ENCODE peak calls at places on chromosome 7, in nine cellular contexts. Q, D, I, U, Z, L, C, O and J are unnamed samples.
A peak's percentile ranks its signal among the peaks of the same experiment; 100 is the strongest.

GRCh38 chr7:47714669-47715607 is 133.0 kb upstream of the TNS3 start:
- DNase-seq in Q (no peak), D (no peak), I (no peak), U (no peak), Z (no peak), L (no peak), C (no peak), O (no peak), J (no peak)

GRCh38 chr7:102985176-102985783 is 72.5 kb downstream of the LRRC17 start:
- DNase-seq in Q (no peak), D (no peak), I (no peak), U (no peak), Z (no peak), L (no peak), C (no peak), O (no peak), J (no peak)

GRCh38 chr7:1539346-1540321 is 9.1 kb downstream of the MAFK start:
- DNase-seq in Q (no peak), D (peak; percentile 61), I (no peak), U (no peak), Z (no peak), L (no peak), C (no peak), O (no peak), J (no peak)

GRCh38 chr7:157238087-157238486 is 98.7 kb upstream of the DNAJB6 start:
- DNase-seq in Q (no peak), D (no peak), I (no peak), U (no peak), Z (no peak), L (peak; percentile 51), C (no peak), O (no peak), J (no peak)

GRCh38 chr7:144857463-144857862 is 21.6 kb upstream of the TPK1 start:
- DNase-seq in Q (no peak), D (no peak), I (no peak), U (no peak), Z (no peak), L (no peak), C (no peak), O (no peak), J (no peak)

GRCh38 chr7:151727579-151728285 is 149.2 kb downstream of the PRKAG2 start:
- DNase-seq in Q (no peak), D (peak; percentile 95), I (peak; percentile 76), U (peak; percentile 98), Z (peak; percentile 27), L (no peak), C (peak; percentile 62), O (peak; percentile 62), J (peak; percentile 89)

GRCh38 chr7:30091431-30092386 is 43.1 kb upstream of the MTURN start:
- DNase-seq in Q (no peak), D (peak; percentile 91), I (no peak), U (peak; percentile 77), Z (no peak), L (no peak), C (no peak), O (no peak), J (no peak)

GRCh38 chr7:11950281-11950680 is 118.3 kb upstream of the THSD7A start:
- DNase-seq in Q (no peak), D (no peak), I (no peak), U (no peak), Z (no peak), L (no peak), C (no peak), O (no peak), J (no peak)

GRCh38 chr7:2540133-2540532 is 15.2 kb downstream of the BRAT1 start:
- DNase-seq in Q (no peak), D (no peak), I (no peak), U (no peak), Z (no peak), L (no peak), C (no peak), O (no peak), J (no peak)

GRCh38 chr7:158614695-158615094 is 27.1 kb upstream of the PTPRN2 start:
- DNase-seq in Q (no peak), D (peak; percentile 68), I (no peak), U (peak; percentile 59), Z (no peak), L (no peak), C (no peak), O (no peak), J (no peak)

GRCh38 chr7:132059141-132059540 is 502.7 kb upstream of the PODXL start:
- DNase-seq in Q (no peak), D (no peak), I (no peak), U (no peak), Z (no peak), L (no peak), C (no peak), O (no peak), J (peak; percentile 42)

GRCh38 chr7:861222-861621 is 15.1 kb upstream of the GET4 start:
- DNase-seq in Q (no peak), D (no peak), I (no peak), U (no peak), Z (no peak), L (no peak), C (no peak), O (no peak), J (no peak)

GRCh38 chr7:155763721-155764431 is 48.4 kb downstream of the SHH start:
- DNase-seq in Q (no peak), D (peak; percentile 21), I (no peak), U (no peak), Z (no peak), L (no peak), C (no peak), O (no peak), J (peak; percentile 80)

GRCh38 chr7:94368371-94368791 is 26.3 kb upstream of the COL1A2 start:
- DNase-seq in Q (no peak), D (peak; percentile 92), I (no peak), U (peak; percentile 84), Z (no peak), L (no peak), C (no peak), O (no peak), J (no peak)

GRCh38 chr7:39504963-39505362 is 61.2 kb upstream of the YAE1 start:
- DNase-seq in Q (no peak), D (peak; percentile 17), I (no peak), U (peak; percentile 57), Z (no peak), L (no peak), C (no peak), O (no peak), J (peak; percentile 39)

GRCh38 chr7:154871928-154872750 is 130.8 kb downstream of the PAXIP1 start:
- DNase-seq in Q (no peak), D (no peak), I (no peak), U (no peak), Z (no peak), L (no peak), C (no peak), O (no peak), J (no peak)

DNA sequence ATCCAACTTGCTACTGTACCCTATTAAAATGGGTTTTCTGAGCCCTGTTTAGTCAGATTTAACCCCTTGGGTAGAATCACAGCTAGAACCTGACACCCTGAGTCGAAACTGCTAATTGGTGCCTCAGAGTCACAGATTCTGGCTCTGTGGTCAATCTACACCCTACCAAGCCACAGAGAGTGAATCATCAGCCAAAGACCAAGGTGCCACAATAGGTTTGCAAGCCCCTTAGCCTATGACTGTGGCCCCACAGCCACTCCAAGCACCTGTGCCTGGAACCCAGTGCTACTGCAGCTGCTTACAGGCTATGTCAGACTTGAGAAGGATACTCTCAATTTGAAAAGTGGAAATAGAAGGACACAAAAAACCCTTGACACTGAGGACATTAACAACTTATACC is 202.8 kb upstream of the KCND2 start:
- DNase-seq in Q (no peak), D (no peak), I (no peak), U (no peak), Z (no peak), L (no peak), C (no peak), O (no peak), J (no peak)
- TF ChIP-seq CTCF in Q (no peak), D (no peak), I (no peak), U (no peak), Z (no peak), L (no peak), C (no peak), O (no peak), J (no peak)

GRCh38 chr7:22385326-22385725 is 28.4 kb upstream of the RAPGEF5 start:
- DNase-seq in Q (no peak), D (no peak), I (no peak), U (no peak), Z (no peak), L (no peak), C (no peak), O (no peak), J (no peak)

GRCh38 chr7:22375359-22376048 is 18.6 kb upstream of the RAPGEF5 start:
- DNase-seq in Q (no peak), D (peak; percentile 57), I (no peak), U (peak; percentile 37), Z (no peak), L (no peak), C (no peak), O (no peak), J (no peak)

GRCh38 chr7:22377690-22378089 is 20.7 kb upstream of the RAPGEF5 start:
- DNase-seq in Q (no peak), D (no peak), I (no peak), U (no peak), Z (no peak), L (no peak), C (no peak), O (no peak), J (no peak)

GRCh38 chr7:22378199-22378961 is 21.4 kb upstream of the RAPGEF5 start:
- DNase-seq in Q (no peak), D (no peak), I (no peak), U (no peak), Z (no peak), L (no peak), C (no peak), O (no peak), J (no peak)

GRCh38 chr7:22380333-22380732 is 23.4 kb upstream of the RAPGEF5 start:
- DNase-seq in Q (no peak), D (no peak), I (no peak), U (no peak), Z (no peak), L (no peak), C (no peak), O (no peak), J (no peak)
- TF ChIP-seq CTCF in Q (no peak), D (no peak), I (no peak), U (no peak), Z (no peak), L (no peak), C (no peak), O (no peak), J (no peak)

GRCh38 chr7:51316262-51316665 is 345 bp downstream of the COBL start:
- DNase-seq in Q (peak; percentile 71), D (no peak), I (peak; percentile 54), U (no peak), Z (no peak), L (peak; percentile 61), C (peak; percentile 55), O (peak; percentile 28), J (no peak)
- TF ChIP-seq CTCF in Q (no peak), D (no peak), I (no peak), U (no peak), Z (peak; percentile 61), L (no peak), C (no peak), O (peak; percentile 45), J (no peak)

DNA sequence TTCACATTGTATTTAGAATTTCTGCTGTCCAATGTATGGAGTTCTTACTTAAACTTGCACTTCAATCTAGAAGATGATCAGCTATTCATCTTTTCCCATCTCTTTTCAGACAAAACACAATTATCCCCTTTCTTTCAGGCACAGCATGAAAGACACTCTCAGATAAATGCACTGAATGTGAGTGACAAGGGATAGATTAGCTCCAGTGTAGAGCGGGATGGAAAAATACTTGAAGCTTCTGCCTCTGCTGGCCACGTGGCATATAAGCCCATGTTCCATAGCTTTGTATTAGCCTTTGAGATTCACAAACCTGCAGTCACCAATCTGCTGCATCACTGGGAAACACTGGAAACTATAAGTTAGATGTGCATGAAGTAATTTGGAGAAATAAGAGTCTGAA is 162.2 kb upstream of the FAM3C start:
- DNase-seq in Q (no peak), D (no peak), I (no peak), U (no peak), Z (no peak), L (no peak), C (no peak), O (no peak), J (no peak)
- TF ChIP-seq CTCF in Q (no peak), D (no peak), I (no peak), U (no peak), Z (no peak), L (no peak), C (no peak), O (no peak), J (no peak)